ENCODE peak calls at places on chromosomes 11 and 22, in six cellular contexts. X is lung, D is heart left ventricle, F is upper lobe of right lung, A is RWPE2, E is thoracic aorta. Z is an unnamed sample.

GRCh38 chr11:35553831-35554230 is 28.4 kb upstream of the PAMR1 start:
- DNase-seq in X (no peak), D (no peak), F (no peak), A (no peak), E (no peak), Z (no peak)

GRCh38 chr11:20671856-20672546 is 2.6 kb downstream of the NELL1 start:
- DNase-seq in X (no peak), D (no peak), F (no peak), A (no peak), E (no peak), Z (no peak)

GRCh38 chr11:73461335-73461840 is 85.2 kb downstream of the RELT start:
- DNase-seq in X (no peak), D (no peak), F (no peak), A (no peak), E (no peak), Z (peak)

GRCh38 chr22:22684605-22685561 is 40.5 kb downstream of the GGTLC2 start:
- DNase-seq in X (no peak), D (no peak), F (no peak), A (no peak), E (no peak), Z (no peak)

GRCh38 chr11:69913591-69914285 is 94.5 kb upstream of the FGF3 start:
- DNase-seq in X (no peak), D (no peak), F (peak), A (peak), E (no peak), Z (no peak)

GRCh38 chr11:34668583-34669053 is 47.7 kb downstream of the EHF start:
- DNase-seq in X (no peak), D (no peak), F (no peak), A (no peak), E (no peak), Z (no peak)

GRCh38 chr11:72235351-72236057 is 8.5 kb downstream of the PHOX2A start:
- DNase-seq in X (no peak), D (no peak), F (peak), A (no peak), E (no peak), Z (no peak)

GRCh38 chr11:36478700-36479329 is 31.3 kb downstream of the TRAF6 start:
- DNase-seq in X (no peak), D (peak), F (no peak), A (no peak), E (no peak), Z (peak)

GRCh38 chr22:43996981-43997265 is 27.2 kb upstream of the PARVB start:
- DNase-seq in X (no peak), D (no peak), F (peak), A (no peak), E (no peak), Z (no peak)

GRCh38 chr22:49894321-49895072 is 23.7 kb downstream of the ALG12 start:
- DNase-seq in X (no peak), D (no peak), F (peak), A (no peak), E (no peak), Z (no peak)

GRCh38 chr11:92087916-92088537 is 136.6 kb upstream of the FAT3 start:
- DNase-seq in X (no peak), D (no peak), F (no peak), A (no peak), E (no peak), Z (no peak)

GRCh38 chr11:111934301-111934700 is 2.8 kb upstream of the DIXDC1 start:
- DNase-seq in X (no peak), D (peak), F (no peak), A (no peak), E (no peak), Z (no peak)

GRCh38 chr11:111937859-111938258 is 716 bp downstream of the DIXDC1 start:
- DNase-seq in X (no peak), D (no peak), F (no peak), A (no peak), E (no peak), Z (no peak)

GRCh38 chr11:111935331-111936044 is 1.7 kb upstream of the DIXDC1 start:
- DNase-seq in X (no peak), D (peak), F (no peak), A (no peak), E (no peak), Z (no peak)

GRCh38 chr11:111937461-111937769 is 272 bp downstream of the DIXDC1 start:
- DNase-seq in X (no peak), D (no peak), F (no peak), A (no peak), E (no peak), Z (no peak)

DNA sequence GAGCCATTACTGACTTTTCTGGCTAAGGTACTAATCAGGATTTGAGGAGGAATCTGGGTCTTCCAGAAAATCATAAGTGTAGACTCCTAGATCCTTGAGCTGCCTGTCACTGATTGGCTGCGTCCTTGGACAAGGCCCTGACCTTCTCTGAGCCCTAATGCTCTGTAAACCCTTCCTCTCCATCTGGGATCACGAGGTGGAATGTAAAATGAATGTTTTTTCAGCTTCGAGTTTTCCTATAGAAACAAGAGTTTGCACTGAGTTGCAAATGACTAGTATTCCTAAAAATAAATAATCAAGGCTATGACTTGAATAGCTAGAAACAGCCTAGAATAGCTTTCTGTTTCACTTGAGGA is 1.1 kb upstream of the DIXDC1 start:
- DNase-seq in X (no peak), D (no peak), F (no peak), A (no peak), E (no peak), Z (no peak)
- H3K4me3 ChIP-seq in X (no peak), D (peak), F (peak), A (no peak), E (peak), Z (peak)

DNA sequence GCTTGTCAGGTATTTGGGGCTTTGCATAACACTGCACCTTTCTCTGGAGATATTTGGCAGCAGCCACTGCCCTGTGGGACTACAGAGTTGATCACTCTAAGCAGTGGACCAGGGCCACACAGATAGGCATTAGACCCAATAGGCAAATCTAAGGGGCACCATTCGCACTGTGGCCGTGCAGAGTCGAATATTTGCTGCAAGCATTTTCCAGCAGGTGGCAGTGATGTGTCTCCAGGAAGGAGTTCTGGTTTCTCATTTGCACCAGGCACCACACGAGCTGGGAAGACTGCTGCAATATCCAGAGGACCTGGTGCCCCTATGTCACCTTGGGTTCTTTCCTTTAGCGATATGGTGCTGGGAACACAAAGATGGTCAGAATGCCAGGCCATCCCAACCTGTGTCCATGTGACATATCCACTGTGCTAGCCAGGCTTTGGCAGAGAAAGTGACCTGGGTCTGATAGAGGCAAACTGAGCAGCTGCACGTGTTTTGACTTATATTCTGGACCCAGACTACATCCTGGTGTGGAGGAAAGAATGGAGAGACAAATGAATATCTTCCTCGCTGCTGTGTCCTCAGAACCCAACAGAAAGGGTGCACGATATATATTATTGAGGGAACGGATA is 318.7 kb downstream of the BUD13 start:
- DNase-seq in X (peak), D (peak), F (no peak), A (no peak), E (no peak), Z (no peak)
- TF ChIP-seq CTCF in X (peak), D (peak), F (peak), A (peak), E (peak), Z (peak)

DNA sequence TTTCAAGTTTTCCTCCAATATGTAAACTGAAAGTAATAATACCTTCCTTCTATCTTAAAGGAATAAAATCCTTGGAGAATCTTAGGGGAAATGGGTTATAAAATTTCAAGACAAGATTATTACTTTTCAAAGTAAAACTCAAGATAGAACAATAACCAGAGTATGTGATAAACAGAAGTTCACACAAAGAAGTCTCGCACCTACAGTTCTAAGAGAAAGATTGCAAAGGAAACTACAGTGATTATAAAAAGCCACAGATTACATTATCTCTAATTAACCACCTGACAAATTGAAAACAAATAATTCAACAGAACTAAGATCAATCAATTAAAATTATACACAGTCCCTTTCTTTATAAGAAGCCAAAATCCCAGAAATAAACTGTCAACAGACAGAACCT is 34.0 kb downstream of the AMBRA1 start:
- DNase-seq in X (no peak), D (no peak), F (no peak), A (no peak), E (no peak), Z (no peak)
- H3K4me3 ChIP-seq in X (no peak), D (peak), F (peak), A (no peak), E (peak), Z (no peak)

GRCh38 chr11:58621586-58622262 is 741 bp upstream of the CNTF start:
- DNase-seq in X (no peak), D (no peak), F (no peak), A (no peak), E (no peak), Z (no peak)

GRCh38 chr11:58616594-58616993 is 5.9 kb upstream of the CNTF start:
- DNase-seq in X (no peak), D (peak), F (no peak), A (no peak), E (no peak), Z (no peak)

GRCh38 chr11:58615556-58615955 is 6.9 kb upstream of the CNTF start:
- DNase-seq in X (no peak), D (no peak), F (no peak), A (no peak), E (no peak), Z (no peak)

GRCh38 chr11:58622344-58622743 is at the start of gene CNTF:
- DNase-seq in X (no peak), D (no peak), F (no peak), A (no peak), E (no peak), Z (no peak)

DNA sequence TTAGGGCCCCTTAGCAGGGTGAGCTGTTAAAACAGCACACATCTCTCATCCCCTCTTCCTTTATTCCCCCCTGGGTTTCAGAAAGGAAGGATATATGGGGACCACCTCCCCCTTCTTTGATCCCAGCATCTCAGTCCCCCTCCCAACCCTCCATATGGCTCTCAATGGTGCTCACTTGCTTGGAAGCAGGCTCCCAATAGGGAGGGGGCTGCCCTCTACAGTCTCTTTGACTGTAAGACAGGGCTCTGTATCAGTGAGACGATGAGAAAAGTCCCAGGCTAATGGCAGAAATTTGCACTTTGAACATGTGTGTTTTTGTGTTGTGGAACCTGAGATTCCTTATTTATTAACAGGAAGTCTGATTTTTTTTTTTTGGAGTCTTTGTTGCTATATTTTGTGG is 4.2 kb upstream of the CNTF start:
- DNase-seq in X (no peak), D (no peak), F (no peak), A (no peak), E (no peak), Z (no peak)
- TF ChIP-seq CTCF in X (no peak), D (no peak), F (no peak), A (no peak), E (no peak), Z (no peak)

DNA sequence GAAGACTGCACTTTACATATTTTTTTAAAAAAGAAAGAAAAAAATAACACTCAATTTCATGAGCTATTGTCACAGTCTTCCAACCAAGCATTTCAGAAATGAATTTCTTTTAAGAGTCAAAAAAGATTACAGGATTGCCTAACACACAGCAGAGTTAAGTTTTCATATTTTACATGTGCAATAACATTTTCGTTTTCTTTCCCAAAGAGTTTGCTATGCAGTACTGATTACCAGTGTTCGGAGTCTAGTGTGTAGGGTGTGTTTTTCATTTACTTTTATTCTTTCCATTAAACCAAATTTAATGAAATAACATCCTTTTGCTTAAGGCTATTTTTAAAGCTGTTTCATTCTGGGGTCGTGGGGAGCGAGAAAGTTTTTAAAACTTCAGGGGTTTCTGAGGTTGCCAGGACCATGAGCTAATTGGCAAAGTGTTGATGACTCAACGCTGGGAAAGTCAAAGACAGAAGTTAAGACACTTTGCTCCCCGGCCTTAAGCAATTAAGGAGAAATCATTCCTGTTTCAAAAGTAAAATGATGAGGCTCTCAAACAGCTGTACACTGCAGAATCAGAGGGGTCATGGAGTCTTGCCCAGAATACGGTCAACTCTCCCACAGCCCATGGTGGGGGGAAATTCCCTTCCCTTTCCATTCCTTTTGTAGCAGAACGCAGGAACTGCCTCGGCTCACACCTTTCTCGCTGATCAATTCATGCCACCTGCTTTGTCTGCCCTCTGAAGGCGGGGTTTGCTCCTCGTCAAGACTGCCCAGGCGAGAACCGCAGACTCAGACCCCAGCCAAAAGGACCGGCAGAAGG is 53.0 kb downstream of the MN1 start:
- DNase-seq in X (no peak), D (no peak), F (peak), A (no peak), E (no peak), Z (no peak)
- H3K4me3 ChIP-seq in X (no peak), D (no peak), F (no peak), A (no peak), E (peak), Z (no peak)